ENCODE peak calls at places on chromosome 1, in seven cellular contexts. I, K, C, F, X, A and V are unnamed samples.

GRCh38 chr1:76158126-76158525 is 83.6 kb downstream of the ST6GALNAC3 start:
- DNase-seq in F (no peak), K (no peak), C (no peak), X (no peak), A (no peak), I (no peak), V (no peak)

GRCh38 chr1:212858461-212859265 is 588 bp downstream of the FLVCR1 start:
- DNase-seq in A (peak; percentile 50), C (peak; percentile 52), K (peak; percentile 65), I (peak; percentile 63), F (no peak), X (no peak), V (peak; percentile 73)

GRCh38 chr1:232435746-232436145 is 194.2 kb downstream of the SIPA1L2 start:
- DNase-seq in X (peak; percentile 55), F (no peak), I (no peak), A (no peak), K (no peak), C (no peak), V (no peak)

GRCh38 chr1:101653482-101653946 is 343.2 kb downstream of the OLFM3 start:
- DNase-seq in K (no peak), F (no peak), C (peak; percentile 58), I (peak; percentile 65), A (peak; percentile 84), X (no peak), V (no peak)

GRCh38 chr1:155974208-155975165 is 3.9 kb downstream of the ARHGEF2 start:
- DNase-seq in A (no peak), X (no peak), F (no peak), I (no peak), K (no peak), C (no peak), V (no peak)

GRCh38 chr1:201730611-201731010 is 98.3 kb upstream of the IPO9 start:
- DNase-seq in F (no peak), X (no peak), K (no peak), I (no peak), A (no peak), C (no peak), V (no peak)

GRCh38 chr1:10561497-10561896 is 86.7 kb downstream of the PEX14 start:
- DNase-seq in X (no peak), F (no peak), C (no peak), K (no peak), A (no peak), I (no peak), V (no peak)

GRCh38 chr1:15965228-15965767 is 10.6 kb downstream of the ZBTB17 start:
- DNase-seq in A (no peak), C (no peak), F (no peak), I (peak; percentile 56), X (no peak), K (no peak), V (no peak)

GRCh38 chr1:164589961-164590507 is 31.1 kb downstream of the PBX1 start:
- DNase-seq in K (no peak), C (no peak), X (no peak), F (no peak), I (no peak), A (peak; percentile 75), V (no peak)

GRCh38 chr1:206925116-206925736 is 3.5 kb upstream of the FCMR start:
- DNase-seq in I (peak; percentile 59), X (peak; percentile 83), A (peak; percentile 73), K (no peak), C (no peak), F (no peak), V (peak; percentile 82)

GRCh38 chr1:217109928-217110327 is 386.7 kb upstream of the ESRRG start:
- DNase-seq in C (no peak), K (no peak), X (no peak), A (no peak), F (no peak), I (no peak), V (no peak)

GRCh38 chr1:217106231-217106630 is 383.0 kb upstream of the ESRRG start:
- DNase-seq in X (no peak), A (no peak), K (no peak), I (no peak), C (no peak), F (no peak), V (no peak)

GRCh38 chr1:217105432-217105831 is 382.2 kb upstream of the ESRRG start:
- DNase-seq in F (no peak), K (no peak), A (no peak), C (no peak), I (no peak), X (no peak), V (no peak)
- H3K4me3 ChIP-seq in F (no peak overlapping the region), K (no peak overlapping the region), A (no peak overlapping the region), C (no peak overlapping the region), I (no peak overlapping the region), X (no peak overlapping the region), V (no peak overlapping the region)

GRCh38 chr1:36300526-36300925 is 5.6 kb upstream of the SH3D21 start:
- DNase-seq in F (no peak), X (no peak), I (no peak), C (no peak), K (no peak), A (no peak), V (no peak)
- H3K36me3 ChIP-seq in F (peaks cover 91% of the 10 kb centered on the region), X (peaks cover 20% of the 10 kb centered on the region), I (peaks cover 35% of the 10 kb centered on the region), C (peaks cover 55% of the 10 kb centered on the region), K (peaks cover 68% of the 10 kb centered on the region), A (peaks cover 19% of the 10 kb centered on the region), V (peaks cover 89% of the 10 kb centered on the region)

GRCh38 chr1:59748123-59748522 is 66.6 kb upstream of the HOOK1 start:
- DNase-seq in A (no peak), C (no peak), I (no peak), X (no peak), K (no peak), F (no peak), V (no peak)

GRCh38 chr1:59750612-59751395 is 63.9 kb upstream of the HOOK1 start:
- DNase-seq in C (no peak), I (no peak), X (peak; percentile 72), A (no peak), K (peak; percentile 68), F (no peak), V (no peak)

GRCh38 chr1:59743324-59744108 is 71.2 kb upstream of the HOOK1 start:
- DNase-seq in I (no peak), X (peak; percentile 53), C (peak; percentile 59), F (no peak), K (no peak), A (no peak), V (no peak)

GRCh38 chr1:59751801-59752200 is 62.9 kb upstream of the HOOK1 start:
- DNase-seq in X (no peak), F (no peak), K (no peak), C (no peak), I (no peak), A (no peak), V (no peak)

DNA sequence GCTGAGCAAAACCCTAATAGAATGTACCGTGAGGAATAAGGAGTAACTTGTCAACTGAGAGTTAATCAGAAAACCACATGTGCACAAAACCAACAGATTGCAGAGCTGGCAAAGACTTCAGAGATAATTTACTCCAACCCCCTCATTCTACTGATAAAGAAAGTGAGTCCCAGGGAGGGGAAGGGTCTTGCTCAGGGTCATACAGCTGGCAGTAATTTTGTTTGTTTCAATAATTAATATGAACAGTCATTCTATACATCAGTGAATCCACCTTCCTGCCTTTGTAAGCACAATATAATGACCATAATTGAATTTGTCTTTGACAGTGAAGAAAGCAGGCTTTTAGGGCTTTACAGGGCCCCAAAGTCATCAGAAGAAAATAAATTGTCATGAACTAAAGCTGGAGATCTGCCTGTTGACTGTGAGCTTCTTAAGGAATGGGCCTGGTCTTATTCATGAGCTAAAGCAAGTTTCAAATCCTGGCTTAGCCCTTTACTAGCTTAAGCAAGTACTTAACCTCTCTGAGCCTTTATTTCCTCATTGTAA is 67.2 kb upstream of the HOOK1 start:
- DNase-seq in K (no peak), I (no peak), F (no peak), A (no peak), X (no peak), C (no peak), V (no peak)
- H3K4me1 ChIP-seq in K (peaks cover 46% of the 10 kb centered on the region), I (no peaks in the 10 kb centered on the region), F (peaks cover 10% of the 10 kb centered on the region), A (no peaks in the 10 kb centered on the region), X (peaks cover 5% of the 10 kb centered on the region), C (peaks cover 32% of the 10 kb centered on the region), V (peaks cover 30% of the 10 kb centered on the region)

DNA sequence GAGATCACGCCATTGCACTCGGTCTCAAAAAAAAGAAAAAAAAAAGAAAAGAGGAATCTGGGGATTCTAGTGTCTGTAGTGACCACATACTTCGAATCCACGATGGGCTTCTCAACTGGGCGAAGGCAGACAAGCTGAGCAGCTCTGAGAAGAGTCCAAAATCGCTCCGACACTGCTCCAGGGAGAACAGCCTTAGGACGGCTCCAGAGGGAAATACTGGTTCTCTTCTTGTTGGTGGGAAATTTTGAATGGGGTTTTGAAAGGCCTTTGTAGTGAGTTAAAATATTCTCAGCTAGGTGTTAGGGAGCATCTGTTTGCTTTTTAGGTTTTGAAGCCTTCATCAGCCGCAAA is 18.3 kb upstream of the HJV start:
- DNase-seq in A (no peak), X (no peak), C (no peak), F (no peak), K (no peak), I (no peak), V (no peak)
- H3K4me3 ChIP-seq in A (no peak overlapping the region), X (no peak overlapping the region), C (no peak overlapping the region), F (peak overlapping the region; percentile 78), K (peak overlapping the region; percentile 67), I (no peak overlapping the region), V (peak overlapping the region; percentile 77)

DNA sequence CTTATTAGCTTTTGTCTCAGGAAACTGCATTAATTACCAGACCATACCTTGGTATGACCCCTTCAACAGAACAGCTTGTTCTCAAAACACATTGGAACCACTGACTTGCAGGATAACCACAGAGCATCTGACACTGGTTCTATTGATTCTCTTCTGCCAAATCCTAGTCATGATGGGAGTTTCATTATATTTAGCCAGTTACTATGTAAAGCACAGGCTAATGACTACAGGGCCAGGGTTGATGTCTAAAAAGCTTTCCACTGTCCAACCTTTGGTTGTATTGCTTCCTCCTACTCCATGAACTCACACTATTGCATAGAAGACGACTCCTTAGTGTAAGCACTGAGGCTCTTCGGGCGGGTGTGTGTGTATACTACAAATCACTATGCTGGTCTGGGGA is 3.8 kb downstream of the STMN1 start:
- DNase-seq in C (no peak), I (no peak), K (no peak), X (no peak), A (no peak), F (no peak), V (no peak)
- H3K36me3 ChIP-seq in C (peaks cover 50% of the 10 kb centered on the region), I (peaks cover 51% of the 10 kb centered on the region), K (no peaks in the 10 kb centered on the region), X (peaks cover 8% of the 10 kb centered on the region), A (peaks cover 18% of the 10 kb centered on the region), F (peaks cover 24% of the 10 kb centered on the region), V (peaks cover 18% of the 10 kb centered on the region)